ENCODE peak calls at places on chromosome 19, in five cellular contexts. One of them, this sample, is unnamed.

GRCh38 chr19:7376151-7376852 is 27.6 kb downstream of the ARHGEF18 start:
- DNase-seq in retinal pigment epithelial cell: no peak
- DNase-seq in adrenal gland: no peak
- DNase-seq in AG04450: no peak
- DNase-seq in HFF-Myc: no peak
- DNase-seq in this sample: no peak

GRCh38 chr19:1862068-1862423 is 1.3 kb downstream of the KLF16 start:
- DNase-seq in retinal pigment epithelial cell: no peak
- DNase-seq in adrenal gland: no peak
- DNase-seq in HFF-Myc: no peak
- DNase-seq in AG04450: no peak
- DNase-seq in this sample: no peak

GRCh38 chr19:45472557-45473365 is 5.0 kb downstream of the FOSB start:
- DNase-seq in AG04450: no peak
- DNase-seq in retinal pigment epithelial cell: no peak
- DNase-seq in adrenal gland: no peak
- DNase-seq in HFF-Myc: no peak
- DNase-seq in this sample: no peak

GRCh38 chr19:4061683-4062575 is 4.8 kb downstream of the ZBTB7A start:
- DNase-seq in adrenal gland: no peak
- DNase-seq in retinal pigment epithelial cell: no peak
- DNase-seq in AG04450: no peak
- DNase-seq in HFF-Myc: no peak
- DNase-seq in this sample: no peak

GRCh38 chr19:46659151-46660007 is 1.6 kb downstream of the DACT3 start:
- DNase-seq in AG04450: no peak
- DNase-seq in HFF-Myc: no peak
- DNase-seq in adrenal gland: peak
- DNase-seq in retinal pigment epithelial cell: no peak
- DNase-seq in this sample: no peak

GRCh38 chr19:42455621-42456081 is 12.9 kb upstream of the CXCL17 start:
- DNase-seq in HFF-Myc: no peak
- DNase-seq in adrenal gland: no peak
- DNase-seq in AG04450: no peak
- DNase-seq in retinal pigment epithelial cell: no peak
- DNase-seq in this sample: no peak

GRCh38 chr19:19746286-19747213 is 13.6 kb upstream of the ZNF14 start:
- DNase-seq in adrenal gland: no peak
- DNase-seq in retinal pigment epithelial cell: no peak
- DNase-seq in HFF-Myc: no peak
- DNase-seq in AG04450: no peak
- DNase-seq in this sample: no peak

GRCh38 chr19:2138061-2138728 is 13.2 kb downstream of the AP3D1 start:
- DNase-seq in AG04450: no peak
- DNase-seq in adrenal gland: no peak
- DNase-seq in HFF-Myc: no peak
- DNase-seq in retinal pigment epithelial cell: no peak
- DNase-seq in this sample: no peak

GRCh38 chr19:33845498-33845897 is 48.8 kb downstream of the KCTD15 start:
- DNase-seq in adrenal gland: no peak
- DNase-seq in HFF-Myc: no peak
- DNase-seq in AG04450: no peak
- DNase-seq in retinal pigment epithelial cell: no peak
- DNase-seq in this sample: no peak

GRCh38 chr19:49677232-49677881 is at the start of gene PRMT1:
- DNase-seq in HFF-Myc: no peak
- DNase-seq in adrenal gland: no peak
- DNase-seq in retinal pigment epithelial cell: no peak
- DNase-seq in AG04450: no peak
- DNase-seq in this sample: no peak

GRCh38 chr19:45016388-45017314 is 15.4 kb downstream of the RELB start:
- DNase-seq in retinal pigment epithelial cell: peak
- DNase-seq in adrenal gland: peak
- DNase-seq in AG04450: no peak
- DNase-seq in HFF-Myc: peak
- DNase-seq in this sample: no peak

GRCh38 chr19:40366697-40367561 is 18.4 kb downstream of the PLD3 start:
- DNase-seq in adrenal gland: no peak
- DNase-seq in retinal pigment epithelial cell: no peak
- DNase-seq in AG04450: no peak
- DNase-seq in HFF-Myc: no peak
- DNase-seq in this sample: no peak
- TF ChIP-seq CTCF in adrenal gland: no peak
- TF ChIP-seq CTCF in retinal pigment epithelial cell: no peak
- TF ChIP-seq CTCF in AG04450: no peak
- TF ChIP-seq CTCF in HFF-Myc: no peak
- TF ChIP-seq CTCF in this sample: no peak

GRCh38 chr19:35931874-35932202 is 4.3 kb upstream of the LRFN3 start:
- DNase-seq in retinal pigment epithelial cell: no peak
- DNase-seq in AG04450: no peak
- DNase-seq in adrenal gland: no peak
- DNase-seq in HFF-Myc: no peak
- DNase-seq in this sample: no peak
- TF ChIP-seq CTCF in retinal pigment epithelial cell: no peak
- TF ChIP-seq CTCF in AG04450: no peak
- TF ChIP-seq CTCF in adrenal gland: no peak
- TF ChIP-seq CTCF in HFF-Myc: no peak
- TF ChIP-seq CTCF in this sample: no peak

DNA sequence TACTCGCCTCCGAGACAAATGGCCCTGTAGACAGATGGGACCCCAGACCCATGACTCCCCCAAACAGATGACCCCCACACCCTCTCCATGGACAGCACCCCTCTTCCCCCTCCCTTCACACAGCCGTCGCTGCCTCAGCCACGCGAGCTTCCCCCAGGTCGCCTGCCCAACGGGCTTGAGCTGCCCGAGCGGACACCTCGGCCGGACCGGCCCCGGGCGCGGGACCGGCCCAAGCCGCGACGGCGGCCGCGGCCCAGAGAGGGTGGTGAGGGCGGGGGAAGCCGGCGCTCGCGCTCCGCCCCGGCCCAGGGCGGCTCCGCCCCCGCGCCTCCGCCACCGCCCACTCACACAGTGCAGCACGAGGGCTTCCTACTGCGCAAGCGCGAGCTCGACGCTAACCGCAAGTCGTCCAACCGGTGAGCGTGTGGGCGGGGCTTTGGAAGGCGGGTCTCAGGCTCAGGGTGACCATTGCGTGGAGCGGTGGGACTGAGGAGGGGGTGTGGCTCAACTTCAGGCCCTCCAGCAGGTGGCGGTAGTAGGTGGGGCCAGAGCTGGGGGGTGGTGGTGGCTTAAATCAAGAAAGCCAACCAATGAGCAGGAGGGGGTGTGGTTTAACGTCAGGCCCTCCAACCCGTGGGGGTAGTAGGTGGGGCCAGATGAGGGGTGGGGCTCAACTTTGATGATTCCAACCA is 6.2 kb upstream of the SHKBP1 start:
- DNase-seq in AG04450: peak
- DNase-seq in adrenal gland: peak
- DNase-seq in HFF-Myc: peak
- DNase-seq in retinal pigment epithelial cell: peak
- DNase-seq in this sample: peak
- TF ChIP-seq CTCF in AG04450: no peak
- TF ChIP-seq CTCF in adrenal gland: peak
- TF ChIP-seq CTCF in HFF-Myc: no peak
- TF ChIP-seq CTCF in retinal pigment epithelial cell: no peak
- TF ChIP-seq CTCF in this sample: no peak

GRCh38 chr19:32296694-32297093 is 48.7 kb upstream of the ZNF507 start:
- DNase-seq in HFF-Myc: no peak
- DNase-seq in adrenal gland: no peak
- DNase-seq in retinal pigment epithelial cell: no peak
- DNase-seq in AG04450: no peak
- DNase-seq in this sample: no peak
- TF ChIP-seq CTCF in HFF-Myc: no peak
- TF ChIP-seq CTCF in adrenal gland: no peak
- TF ChIP-seq CTCF in retinal pigment epithelial cell: no peak
- TF ChIP-seq CTCF in AG04450: no peak
- TF ChIP-seq CTCF in this sample: no peak

GRCh38 chr19:18208098-18208951 is 4.5 kb upstream of the RAB3A start:
- DNase-seq in retinal pigment epithelial cell: no peak
- DNase-seq in AG04450: peak
- DNase-seq in adrenal gland: peak
- DNase-seq in HFF-Myc: no peak
- DNase-seq in this sample: no peak
- TF ChIP-seq CTCF in retinal pigment epithelial cell: peak
- TF ChIP-seq CTCF in AG04450: peak
- TF ChIP-seq CTCF in adrenal gland: peak
- TF ChIP-seq CTCF in HFF-Myc: peak
- TF ChIP-seq CTCF in this sample: peak

GRCh38 chr19:519449-519865 is 12.1 kb upstream of the CDC34 start:
- DNase-seq in adrenal gland: no peak
- DNase-seq in retinal pigment epithelial cell: no peak
- DNase-seq in HFF-Myc: no peak
- DNase-seq in AG04450: no peak
- DNase-seq in this sample: no peak

GRCh38 chr19:525029-525428 is 6.5 kb upstream of the CDC34 start:
- DNase-seq in adrenal gland: no peak
- DNase-seq in retinal pigment epithelial cell: no peak
- DNase-seq in AG04450: no peak
- DNase-seq in HFF-Myc: no peak
- DNase-seq in this sample: no peak

GRCh38 chr19:522726-523125 is 8.8 kb upstream of the CDC34 start:
- DNase-seq in retinal pigment epithelial cell: no peak
- DNase-seq in adrenal gland: no peak
- DNase-seq in AG04450: no peak
- DNase-seq in HFF-Myc: no peak
- DNase-seq in this sample: no peak

GRCh38 chr19:525857-526419 is 5.6 kb upstream of the CDC34 start:
- DNase-seq in AG04450: no peak
- DNase-seq in adrenal gland: no peak
- DNase-seq in retinal pigment epithelial cell: no peak
- DNase-seq in HFF-Myc: no peak
- DNase-seq in this sample: no peak

GRCh38 chr19:524062-524674 is 7.4 kb upstream of the CDC34 start:
- DNase-seq in adrenal gland: no peak
- DNase-seq in retinal pigment epithelial cell: no peak
- DNase-seq in HFF-Myc: no peak
- DNase-seq in AG04450: no peak
- DNase-seq in this sample: no peak
- TF ChIP-seq CTCF in adrenal gland: no peak
- TF ChIP-seq CTCF in retinal pigment epithelial cell: no peak
- TF ChIP-seq CTCF in HFF-Myc: no peak
- TF ChIP-seq CTCF in AG04450: no peak
- TF ChIP-seq CTCF in this sample: no peak

DNA sequence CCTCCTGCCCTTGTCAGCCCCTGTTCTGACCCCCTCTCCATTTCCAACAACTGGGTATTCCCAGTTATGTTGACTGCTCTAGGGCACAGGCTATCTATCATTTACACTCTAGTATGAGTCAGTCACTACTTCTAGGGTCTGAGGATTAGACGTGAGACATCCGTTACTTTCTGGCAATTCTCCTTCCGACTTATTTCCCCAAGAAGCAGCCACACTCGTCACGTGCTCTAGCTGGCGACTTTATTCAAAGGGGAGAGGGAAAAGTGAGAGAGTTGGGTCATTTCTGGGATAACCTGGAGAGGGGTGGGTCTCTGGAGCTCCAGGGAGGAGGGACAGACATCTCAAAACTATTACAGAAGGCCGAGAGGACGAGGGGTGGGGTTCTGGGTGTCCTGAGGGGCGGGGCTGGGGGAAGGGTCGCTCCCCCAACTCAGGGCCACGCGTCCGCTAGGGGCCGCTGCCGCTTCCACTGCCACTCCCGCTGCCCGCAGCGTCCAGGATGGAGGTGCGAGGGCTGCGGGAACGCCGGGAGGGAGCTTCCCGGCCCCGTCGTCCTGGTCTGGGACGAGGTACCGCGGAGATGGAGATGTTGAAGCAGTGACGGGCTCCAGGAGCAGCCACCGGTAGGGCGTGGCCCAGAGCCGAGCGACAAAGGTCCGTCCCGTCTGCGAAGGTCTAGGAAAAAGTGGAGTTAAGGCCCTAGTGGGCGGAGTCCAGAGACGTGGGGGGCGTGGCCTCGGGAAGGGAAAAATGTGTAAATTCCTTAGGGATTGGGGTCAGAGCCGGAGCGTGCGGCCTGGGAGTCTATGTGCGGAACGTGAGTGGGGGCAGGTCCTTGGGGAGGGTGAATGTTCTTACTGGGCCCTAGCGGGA is 8.9 kb downstream of the RTBDN start:
- DNase-seq in adrenal gland: no peak
- DNase-seq in retinal pigment epithelial cell: no peak
- DNase-seq in AG04450: no peak
- DNase-seq in HFF-Myc: no peak
- DNase-seq in this sample: no peak
- TF ChIP-seq CTCF in adrenal gland: no peak
- TF ChIP-seq CTCF in retinal pigment epithelial cell: peak
- TF ChIP-seq CTCF in AG04450: peak
- TF ChIP-seq CTCF in HFF-Myc: peak
- TF ChIP-seq CTCF in this sample: peak

GRCh38 chr19:43576479-43576878 is 878 bp downstream of the PINLYP start:
- DNase-seq in retinal pigment epithelial cell: no peak
- DNase-seq in HFF-Myc: no peak
- DNase-seq in adrenal gland: no peak
- DNase-seq in AG04450: no peak
- DNase-seq in this sample: no peak

GRCh38 chr19:43578787-43579186 is 3.2 kb downstream of the PINLYP start:
- DNase-seq in AG04450: no peak
- DNase-seq in retinal pigment epithelial cell: no peak
- DNase-seq in adrenal gland: no peak
- DNase-seq in HFF-Myc: no peak
- DNase-seq in this sample: no peak

GRCh38 chr19:43574424-43575155 is 737 bp downstream of the XRCC1 start:
- DNase-seq in retinal pigment epithelial cell: no peak
- DNase-seq in HFF-Myc: no peak
- DNase-seq in adrenal gland: no peak
- DNase-seq in AG04450: no peak
- DNase-seq in this sample: no peak

GRCh38 chr19:43575156-43575950 is at the start of the genes PINLYP and XRCC1:
- DNase-seq in AG04450: peak
- DNase-seq in adrenal gland: peak
- DNase-seq in HFF-Myc: peak
- DNase-seq in retinal pigment epithelial cell: peak
- DNase-seq in this sample: peak

GRCh38 chr19:43575955-43576451 is 402 bp downstream of the PINLYP start:
- DNase-seq in HFF-Myc: no peak
- DNase-seq in AG04450: no peak
- DNase-seq in adrenal gland: no peak
- DNase-seq in retinal pigment epithelial cell: no peak
- DNase-seq in this sample: no peak
- TF ChIP-seq CTCF in HFF-Myc: no peak
- TF ChIP-seq CTCF in AG04450: no peak
- TF ChIP-seq CTCF in adrenal gland: no peak
- TF ChIP-seq CTCF in retinal pigment epithelial cell: no peak
- TF ChIP-seq CTCF in this sample: no peak

This sample was measured in epithelial cell of proximal tubule.